ENCODE peak calls at places on chromosomes 16 and 17, in five cellular contexts. One of them, this sample, is unnamed.

GRCh38 chr17:51650202-51650601 is 389.9 kb downstream of the UTP18 start:
- DNase-seq in lower leg skin: no peak
- DNase-seq in anterior cingulate cortex: no peak
- DNase-seq in cardiac muscle cell: no peak
- DNase-seq in activated T-helper 9 cell treated with anti-CD3 and anti-CD28 coated beads, Interleukin-2, amount 50 U/mL, for 16 hours: no peak
- DNase-seq in this sample: no peak

GRCh38 chr17:81257533-81257932 is 18.4 kb downstream of the NDUFAF8 start:
- DNase-seq in cardiac muscle cell: no peak
- DNase-seq in activated T-helper 9 cell treated with anti-CD3 and anti-CD28 coated beads, Interleukin-2, amount 50 U/mL, for 16 hours: no peak
- DNase-seq in anterior cingulate cortex: no peak
- DNase-seq in lower leg skin: no peak
- DNase-seq in this sample: no peak

GRCh38 chr17:49969134-49969759 is at the start of gene DLX4:
- DNase-seq in anterior cingulate cortex: no peak
- DNase-seq in lower leg skin: no peak
- DNase-seq in cardiac muscle cell: no peak
- DNase-seq in activated T-helper 9 cell treated with anti-CD3 and anti-CD28 coated beads, Interleukin-2, amount 50 U/mL, for 16 hours: no peak
- DNase-seq in this sample: no peak

GRCh38 chr16:56190903-56191806 is at the start of gene GNAO1:
- DNase-seq in cardiac muscle cell: peak; percentile 89
- DNase-seq in lower leg skin: no peak
- DNase-seq in activated T-helper 9 cell treated with anti-CD3 and anti-CD28 coated beads, Interleukin-2, amount 50 U/mL, for 16 hours: peak; percentile 69
- DNase-seq in anterior cingulate cortex: peak; percentile 82
- DNase-seq in this sample: peak; percentile 44

GRCh38 chr17:7846765-7847661 is 7.9 kb upstream of the TMEM88 start:
- DNase-seq in cardiac muscle cell: no peak
- DNase-seq in anterior cingulate cortex: no peak
- DNase-seq in activated T-helper 9 cell treated with anti-CD3 and anti-CD28 coated beads, Interleukin-2, amount 50 U/mL, for 16 hours: no peak
- DNase-seq in lower leg skin: peak; percentile 13
- DNase-seq in this sample: no peak

GRCh38 chr17:40675905-40676304 is 10.9 kb upstream of the KRT222 start:
- DNase-seq in anterior cingulate cortex: no peak
- DNase-seq in activated T-helper 9 cell treated with anti-CD3 and anti-CD28 coated beads, Interleukin-2, amount 50 U/mL, for 16 hours: no peak
- DNase-seq in lower leg skin: no peak
- DNase-seq in cardiac muscle cell: no peak
- DNase-seq in this sample: no peak

GRCh38 chr17:71188811-71189492 is 931.9 kb upstream of the SOX9 start:
- DNase-seq in activated T-helper 9 cell treated with anti-CD3 and anti-CD28 coated beads, Interleukin-2, amount 50 U/mL, for 16 hours: no peak
- DNase-seq in lower leg skin: no peak
- DNase-seq in cardiac muscle cell: no peak
- DNase-seq in anterior cingulate cortex: no peak
- DNase-seq in this sample: no peak

GRCh38 chr16:23182675-23183485 is at the start of gene SCNN1G:
- DNase-seq in lower leg skin: no peak
- DNase-seq in activated T-helper 9 cell treated with anti-CD3 and anti-CD28 coated beads, Interleukin-2, amount 50 U/mL, for 16 hours: no peak
- DNase-seq in anterior cingulate cortex: no peak
- DNase-seq in cardiac muscle cell: peak; percentile 39
- DNase-seq in this sample: no peak

GRCh38 chr17:4498461-4499397 is at the start of gene SPNS2:
- DNase-seq in lower leg skin: no peak
- DNase-seq in cardiac muscle cell: peak; percentile 84
- DNase-seq in anterior cingulate cortex: peak; percentile 83
- DNase-seq in activated T-helper 9 cell treated with anti-CD3 and anti-CD28 coated beads, Interleukin-2, amount 50 U/mL, for 16 hours: peak; percentile 50
- DNase-seq in this sample: peak; percentile 25

This sample was measured in activated gamma-delta T cell treated with anti-CD3 and anti-CD28 coated beads, Interleukin-2, amount 50 U/mL, for 16 hours.